ENCODE peak calls at places on chromosomes 4 and X, in five cellular contexts. E, M, L, U and T are unnamed samples.

GRCh38 chr4:152485726-152486276 is 50.1 kb downstream of the FBXW7 start:
- DNase-seq in M (peak), E (peak), U (peak), L (no peak), T (no peak)

GRCh38 chr4:151117371-151117962 is 18.0 kb downstream of the RPS3A start:
- DNase-seq in M (peak), U (peak), L (peak), E (peak), T (peak)

GRCh38 chr4:106530816-106531215 is 162.2 kb upstream of the GIMD1 start:
- DNase-seq in E (no peak), U (peak), M (peak), L (no peak), T (no peak)

GRCh38 chr4:180456928-180457327 is 1786.3 kb upstream of the TENM3 start:
- DNase-seq in U (no peak), L (no peak), E (no peak), M (no peak), T (no peak)

GRCh38 chr4:60223098-60223497 is 977.0 kb upstream of the ADGRL3 start:
- DNase-seq in M (peak), U (peak), E (no peak), L (no peak), T (no peak)

GRCh38 chr4:16123356-16124084 is 39.7 kb upstream of the PROM1 start:
- DNase-seq in U (no peak), L (no peak), E (no peak), M (no peak), T (peak)

GRCh38 chr4:112951362-112951962 is 98.0 kb upstream of the ANK2 start:
- DNase-seq in U (peak), E (peak), M (peak), L (no peak), T (no peak)

GRCh38 chrX:105471597-105471996 is 251.1 kb upstream of the TEX13A start:
- DNase-seq in L (no peak), U (no peak), E (peak), M (no peak), T (no peak)

GRCh38 chr4:141912831-141913230 is 276.4 kb downstream of the IL15 start:
- DNase-seq in U (no peak), L (no peak), E (peak), M (no peak), T (no peak)

GRCh38 chr4:26288308-26288982 is 32.4 kb upstream of the RBPJ start:
- DNase-seq in U (peak), L (no peak), E (peak), M (peak), T (no peak)

GRCh38 chr4:72827968-72828367 is 241.5 kb downstream of the COX18 start:
- DNase-seq in M (no peak), U (no peak), E (no peak), L (no peak), T (no peak)

GRCh38 chr4:10666616-10667015 is 18.0 kb downstream of the CLNK start:
- DNase-seq in M (no peak), L (no peak), U (no peak), E (no peak), T (no peak)

GRCh38 chr4:140935259-140935658 is 179.1 kb upstream of the TBC1D9 start:
- DNase-seq in U (no peak), L (no peak), M (no peak), E (no peak), T (no peak)

GRCh38 chr4:33512397-33512796 is 2731.9 kb downstream of the ARAP2 start:
- DNase-seq in U (no peak), M (no peak), L (no peak), E (no peak), T (no peak)

GRCh38 chrX:112867570-112867969 is 26.9 kb upstream of the AMOT start:
- DNase-seq in U (no peak), L (no peak), E (no peak), M (no peak), T (no peak)

GRCh38 chr4:47071863-47072441 is 40.6 kb downstream of the GABRB1 start:
- DNase-seq in U (peak), M (peak), E (peak), L (no peak), T (no peak)

GRCh38 chr4:110501826-110502225 is 25.9 kb downstream of the ENPEP start:
- DNase-seq in E (no peak), U (peak), L (no peak), M (peak), T (no peak)

GRCh38 chr4:76680934-76681333 is 217.0 kb downstream of the SOWAHB start:
- DNase-seq in U (no peak), L (no peak), M (no peak), E (no peak), T (no peak)

GRCh38 chr4:173478136-173478860 is 51.7 kb downstream of the HAND2 start:
- DNase-seq in U (no peak), M (peak), E (no peak), L (no peak), T (no peak)